ENCODE peak calls at places on chromosome 17, in nine cellular contexts. N, X, H, U, L, I, V, Y and O are unnamed samples.

GRCh38 chr17:50210249-50211225 is 9.1 kb upstream of the COL1A1 start:
- DNase-seq in H (peak; percentile 80), Y (peak; percentile 81), L (no peak), X (no peak), U (no peak), I (peak; percentile 75), V (no peak), N (peak; percentile 97), O (no peak)

GRCh38 chr17:73757324-73757942 is 113.2 kb upstream of the SDK2 start:
- DNase-seq in H (no peak), X (no peak), V (no peak), Y (no peak), U (no peak), N (no peak), L (no peak), I (no peak), O (no peak)

GRCh38 chr17:1647802-1648581 is 1.7 kb downstream of the RILP start:
- DNase-seq in X (no peak), H (no peak), V (no peak), U (no peak), N (peak; percentile 49), Y (peak; percentile 60), I (peak; percentile 74), L (peak; percentile 31), O (peak; percentile 29)

GRCh38 chr17:81396278-81396721 is 1.0 kb downstream of the BAHCC1 start:
- DNase-seq in N (no peak), X (no peak), H (no peak), I (no peak), V (no peak), U (no peak), L (no peak), Y (no peak), O (no peak)

GRCh38 chr17:28367641-28368305 is 2.3 kb downstream of the VTN start:
- DNase-seq in I (no peak), Y (no peak), V (no peak), X (no peak), H (no peak), N (no peak), L (no peak), U (no peak), O (no peak)

GRCh38 chr17:47978324-47978723 is 7.4 kb downstream of the CDK5RAP3 start:
- DNase-seq in X (no peak), N (peak; percentile 78), H (peak; percentile 68), V (peak; percentile 42), Y (no peak), L (peak; percentile 61), I (peak; percentile 68), U (peak; percentile 62), O (peak; percentile 20)

GRCh38 chr17:50052822-50053653 is 2.9 kb upstream of the ITGA3 start:
- DNase-seq in Y (peak; percentile 68), V (no peak), N (no peak), U (no peak), L (no peak), H (peak; percentile 49), X (no peak), I (peak; percentile 56), O (no peak)

GRCh38 chr17:8662076-8662831 is 31.7 kb upstream of the MYH10 start:
- DNase-seq in H (no peak), L (no peak), U (no peak), Y (no peak), V (no peak), X (no peak), I (no peak), N (no peak), O (no peak)

GRCh38 chr17:7528842-7529241 is 20.0 kb upstream of the TNFSF12 start:
- DNase-seq in I (no peak), N (no peak), V (no peak), Y (no peak), L (no peak), U (no peak), X (no peak), H (no peak), O (no peak)

GRCh38 chr17:64081802-64082799 is 47.8 kb downstream of the ERN1 start:
- DNase-seq in H (peak; percentile 33), Y (no peak), N (peak; percentile 73), I (no peak), V (peak; percentile 20), X (no peak), L (peak; percentile 84), U (no peak), O (no peak)

GRCh38 chr17:70074236-70074830 is 692 bp upstream of the KCNJ16 start:
- DNase-seq in N (no peak), H (no peak), X (no peak), V (no peak), U (no peak), Y (no peak), L (no peak), I (no peak), O (no peak)

GRCh38 chr17:71936977-71937376 is 183.8 kb upstream of the SOX9 start:
- DNase-seq in X (no peak), N (no peak), V (no peak), I (no peak), U (no peak), Y (no peak), L (no peak), H (peak; percentile 42), O (no peak)

GRCh38 chr17:42289863-42290165 is 1.5 kb downstream of the STAT5A start:
- DNase-seq in L (no peak), H (no peak), Y (no peak), X (no peak), V (no peak), U (no peak), N (no peak), I (no peak), O (peak; percentile 73)

GRCh38 chr17:50264263-50265113 is 9.8 kb upstream of the TMEM92 start:
- DNase-seq in X (no peak), L (no peak), Y (no peak), N (peak; percentile 85), H (no peak), U (no peak), V (no peak), I (no peak), O (no peak)

GRCh38 chr17:1460233-1460632 is 4.2 kb upstream of the CRK start:
- DNase-seq in U (no peak), H (peak; percentile 58), N (peak; percentile 67), Y (peak; percentile 77), L (no peak), V (no peak), I (peak; percentile 90), X (no peak), O (no peak)

GRCh38 chr17:64707077-64707591 is 45.0 kb upstream of the SMURF2 start:
- DNase-seq in L (no peak), U (no peak), X (no peak), N (peak; percentile 99), Y (peak; percentile 96), I (peak; percentile 91), H (peak; percentile 78), V (peak; percentile 84), O (no peak)

GRCh38 chr17:60134396-60135159 is 15.2 kb upstream of the CA4 start:
- DNase-seq in U (no peak), V (no peak), I (no peak), L (peak; percentile 38), X (no peak), Y (no peak), N (peak; percentile 64), H (no peak), O (no peak)

GRCh38 chr17:14712471-14713075 is 411.7 kb downstream of the HS3ST3B1 start:
- DNase-seq in U (no peak), V (peak; percentile 59), X (no peak), L (no peak), H (no peak), N (peak; percentile 32), Y (no peak), I (no peak), O (no peak)

GRCh38 chr17:43988301-43988700 is 16.1 kb upstream of the NAGS start:
- DNase-seq in L (no peak), V (no peak), Y (no peak), I (no peak), U (no peak), X (no peak), N (no peak), H (no peak), O (no peak)

GRCh38 chr17:9432121-9432866 is 143.3 kb downstream of the STX8 start:
- DNase-seq in Y (no peak), N (peak; percentile 36), H (no peak), L (no peak), U (no peak), V (no peak), X (no peak), I (no peak), O (no peak)

GRCh38 chr17:35804658-35805192 is 4.6 kb upstream of the TAF15 start:
- DNase-seq in V (peak; percentile 98), X (no peak), N (peak; percentile 94), H (peak; percentile 64), L (peak; percentile 57), I (no peak), U (no peak), Y (no peak), O (peak; percentile 42)

GRCh38 chr17:50198026-50198669 is 3.3 kb downstream of the COL1A1 start:
- DNase-seq in I (peak; percentile 69), V (peak; percentile 50), U (no peak), L (peak; percentile 75), Y (peak; percentile 79), X (no peak), H (peak; percentile 88), N (peak; percentile 84), O (peak; percentile 56)

GRCh38 chr17:34601431-34601830 is 22.0 kb downstream of the TMEM132E start:
- DNase-seq in I (no peak), Y (no peak), N (no peak), H (no peak), L (no peak), U (no peak), V (no peak), X (no peak), O (no peak)